ENCODE peak calls at places on chromosomes 16 and 17, in six cellular contexts. One of them, this sample, is unnamed.

GRCh38 chr17:75976175-75976848 is 2.7 kb downstream of the ACOX1 start:
- DNase-seq in kidney epithelial cell: no peak
- DNase-seq in transverse colon: no peak
- DNase-seq in right atrium auricular region: no peak
- DNase-seq in fibroblast of the aortic adventitia: peak; percentile 37
- DNase-seq in HCT116: no peak
- DNase-seq in this sample: no peak

GRCh38 chr17:28827672-28828071 is 14.9 kb downstream of the FAM222B start:
- DNase-seq in kidney epithelial cell: no peak
- DNase-seq in transverse colon: no peak
- DNase-seq in right atrium auricular region: no peak
- DNase-seq in fibroblast of the aortic adventitia: no peak
- DNase-seq in HCT116: no peak
- DNase-seq in this sample: no peak

GRCh38 chr16:528111-529011 is 849 bp downstream of the CAPN15 start:
- DNase-seq in kidney epithelial cell: no peak
- DNase-seq in transverse colon: peak; percentile 87
- DNase-seq in right atrium auricular region: peak; percentile 67
- DNase-seq in fibroblast of the aortic adventitia: peak; percentile 66
- DNase-seq in HCT116: no peak
- DNase-seq in this sample: peak; percentile 50

GRCh38 chr16:50372611-50373344 is 4.0 kb upstream of the BRD7 start:
- DNase-seq in kidney epithelial cell: no peak
- DNase-seq in transverse colon: peak; percentile 22
- DNase-seq in right atrium auricular region: no peak
- DNase-seq in fibroblast of the aortic adventitia: peak; percentile 24
- DNase-seq in HCT116: no peak
- DNase-seq in this sample: no peak

GRCh38 chr16:22635801-22636200 is 125.1 kb downstream of the NPIPB5 start:
- DNase-seq in kidney epithelial cell: no peak
- DNase-seq in transverse colon: no peak
- DNase-seq in right atrium auricular region: no peak
- DNase-seq in fibroblast of the aortic adventitia: no peak
- DNase-seq in HCT116: no peak
- DNase-seq in this sample: no peak

GRCh38 chr16:89123001-89123830 is 29.6 kb downstream of the ACSF3 start:
- DNase-seq in kidney epithelial cell: no peak
- DNase-seq in transverse colon: no peak
- DNase-seq in right atrium auricular region: no peak
- DNase-seq in fibroblast of the aortic adventitia: no peak
- DNase-seq in HCT116: no peak
- DNase-seq in this sample: peak; percentile 18

GRCh38 chr16:82761858-82762257 is 135.1 kb downstream of the CDH13 start:
- DNase-seq in kidney epithelial cell: no peak
- DNase-seq in transverse colon: no peak
- DNase-seq in right atrium auricular region: no peak
- DNase-seq in fibroblast of the aortic adventitia: peak; percentile 52
- DNase-seq in HCT116: no peak
- DNase-seq in this sample: no peak

GRCh38 chr17:70492368-70492767 is 323.0 kb downstream of the KCNJ2 start:
- DNase-seq in kidney epithelial cell: no peak
- DNase-seq in transverse colon: no peak
- DNase-seq in right atrium auricular region: no peak
- DNase-seq in fibroblast of the aortic adventitia: no peak
- DNase-seq in HCT116: no peak
- DNase-seq in this sample: no peak

GRCh38 chr16:23821875-23822688 is 13.7 kb upstream of the PRKCB start:
- DNase-seq in kidney epithelial cell: no peak
- DNase-seq in transverse colon: no peak
- DNase-seq in right atrium auricular region: no peak
- DNase-seq in fibroblast of the aortic adventitia: no peak
- DNase-seq in HCT116: no peak
- DNase-seq in this sample: no peak

GRCh38 chr16:52309761-52310416 is 237.1 kb downstream of the TOX3 start:
- DNase-seq in kidney epithelial cell: no peak
- DNase-seq in transverse colon: no peak
- DNase-seq in right atrium auricular region: no peak
- DNase-seq in fibroblast of the aortic adventitia: no peak
- DNase-seq in HCT116: no peak
- DNase-seq in this sample: no peak

GRCh38 chr17:33291248-33292183 is 1.6 kb downstream of the ASIC2 start:
- DNase-seq in kidney epithelial cell: no peak
- DNase-seq in transverse colon: peak; percentile 16
- DNase-seq in right atrium auricular region: no peak
- DNase-seq in fibroblast of the aortic adventitia: no peak
- DNase-seq in HCT116: no peak
- DNase-seq in this sample: peak; percentile 27

GRCh38 chr16:4477966-4478365 is 1.8 kb downstream of the HMOX2 start:
- DNase-seq in kidney epithelial cell: no peak
- DNase-seq in transverse colon: no peak
- DNase-seq in right atrium auricular region: no peak
- DNase-seq in fibroblast of the aortic adventitia: peak; percentile 57
- DNase-seq in HCT116: peak; percentile 45
- DNase-seq in this sample: no peak

GRCh38 chr16:84084570-84085270 is 32.0 kb downstream of the MBTPS1 start:
- DNase-seq in kidney epithelial cell: peak; percentile 44
- DNase-seq in transverse colon: peak; percentile 74
- DNase-seq in right atrium auricular region: no peak
- DNase-seq in fibroblast of the aortic adventitia: peak; percentile 59
- DNase-seq in HCT116: peak; percentile 64
- DNase-seq in this sample: peak; percentile 69

GRCh38 chr17:2023692-2024571 is 1.2 kb downstream of the RTN4RL1 start:
- DNase-seq in kidney epithelial cell: no peak
- DNase-seq in transverse colon: peak; percentile 43
- DNase-seq in right atrium auricular region: no peak
- DNase-seq in fibroblast of the aortic adventitia: peak; percentile 35
- DNase-seq in HCT116: peak; percentile 59
- DNase-seq in this sample: no peak
- TF ChIP-seq CTCF in kidney epithelial cell: no peak
- TF ChIP-seq CTCF in transverse colon: no peak
- TF ChIP-seq CTCF in right atrium auricular region: no peak
- TF ChIP-seq CTCF in fibroblast of the aortic adventitia: no peak
- TF ChIP-seq CTCF in HCT116: no peak
- TF ChIP-seq CTCF in this sample: no peak

DNA sequence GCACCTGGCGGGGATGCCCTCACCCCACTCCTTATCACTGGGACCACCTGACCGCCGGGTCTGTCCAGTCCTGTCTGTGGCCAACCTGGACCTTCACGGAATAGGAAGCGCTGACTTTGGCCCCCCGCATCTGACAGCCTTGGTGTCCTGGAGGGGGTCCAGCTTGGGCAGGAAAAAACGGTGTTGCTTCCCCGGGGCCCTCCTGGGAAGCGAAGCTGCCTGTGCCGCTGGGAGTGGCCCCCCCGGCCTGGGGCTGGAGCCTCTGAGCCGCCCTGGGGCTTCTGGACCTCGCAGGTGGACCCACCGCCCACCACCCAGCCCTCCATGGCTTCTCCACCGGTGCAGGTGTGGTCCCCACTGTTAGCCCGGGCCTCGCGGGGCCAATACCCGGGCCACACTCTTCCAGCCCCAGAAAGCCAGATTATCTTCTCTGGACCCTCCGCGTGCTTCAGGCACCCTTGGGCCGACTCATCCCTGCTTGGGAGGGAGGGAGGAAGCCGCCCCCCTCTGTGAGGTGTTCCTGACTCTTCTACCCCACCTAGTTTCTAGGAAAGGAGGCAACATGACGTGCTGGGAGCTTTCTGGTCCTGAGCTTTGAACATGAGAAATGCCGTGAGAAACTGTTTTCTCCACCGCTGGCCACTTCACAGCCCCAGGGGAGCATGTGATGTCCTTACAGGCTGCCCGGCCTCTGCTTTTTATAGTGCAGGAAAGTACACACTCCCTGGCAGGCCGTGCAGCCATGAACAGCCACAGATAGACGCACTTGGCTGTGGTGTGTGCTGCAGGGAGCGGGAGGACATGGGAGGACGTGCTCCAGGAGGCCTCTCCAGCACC is 1.1 kb downstream of the C1QTNF1 start:
- DNase-seq in kidney epithelial cell: no peak
- DNase-seq in transverse colon: peak; percentile 51
- DNase-seq in right atrium auricular region: no peak
- DNase-seq in fibroblast of the aortic adventitia: no peak
- DNase-seq in HCT116: no peak
- DNase-seq in this sample: no peak
- H3K4me3 ChIP-seq in kidney epithelial cell: peak overlapping the region; percentile 53
- H3K4me3 ChIP-seq in transverse colon: peak overlapping the region; percentile 55
- H3K4me3 ChIP-seq in right atrium auricular region: peak overlapping the region; percentile 68
- H3K4me3 ChIP-seq in fibroblast of the aortic adventitia: peak overlapping the region; percentile 73
- H3K4me3 ChIP-seq in HCT116: peak overlapping the region; percentile 61
- H3K4me3 ChIP-seq in this sample: peak overlapping the region; percentile 32

GRCh38 chr17:17730250-17730935 is 49.1 kb downstream of the RAI1 start:
- DNase-seq in kidney epithelial cell: no peak
- DNase-seq in transverse colon: no peak
- DNase-seq in right atrium auricular region: no peak
- DNase-seq in fibroblast of the aortic adventitia: no peak
- DNase-seq in HCT116: no peak
- DNase-seq in this sample: no peak

GRCh38 chr17:17732444-17732843 is 51.2 kb downstream of the RAI1 start:
- DNase-seq in kidney epithelial cell: no peak
- DNase-seq in transverse colon: no peak
- DNase-seq in right atrium auricular region: no peak
- DNase-seq in fibroblast of the aortic adventitia: no peak
- DNase-seq in HCT116: no peak
- DNase-seq in this sample: no peak

GRCh38 chr17:17728550-17729251 is 47.4 kb downstream of the RAI1 start:
- DNase-seq in kidney epithelial cell: no peak
- DNase-seq in transverse colon: peak; percentile 45
- DNase-seq in right atrium auricular region: no peak
- DNase-seq in fibroblast of the aortic adventitia: no peak
- DNase-seq in HCT116: peak; percentile 37
- DNase-seq in this sample: no peak

GRCh38 chr17:17727111-17727659 is 45.9 kb downstream of the RAI1 start:
- DNase-seq in kidney epithelial cell: no peak
- DNase-seq in transverse colon: no peak
- DNase-seq in right atrium auricular region: no peak
- DNase-seq in fibroblast of the aortic adventitia: no peak
- DNase-seq in HCT116: no peak
- DNase-seq in this sample: no peak

DNA sequence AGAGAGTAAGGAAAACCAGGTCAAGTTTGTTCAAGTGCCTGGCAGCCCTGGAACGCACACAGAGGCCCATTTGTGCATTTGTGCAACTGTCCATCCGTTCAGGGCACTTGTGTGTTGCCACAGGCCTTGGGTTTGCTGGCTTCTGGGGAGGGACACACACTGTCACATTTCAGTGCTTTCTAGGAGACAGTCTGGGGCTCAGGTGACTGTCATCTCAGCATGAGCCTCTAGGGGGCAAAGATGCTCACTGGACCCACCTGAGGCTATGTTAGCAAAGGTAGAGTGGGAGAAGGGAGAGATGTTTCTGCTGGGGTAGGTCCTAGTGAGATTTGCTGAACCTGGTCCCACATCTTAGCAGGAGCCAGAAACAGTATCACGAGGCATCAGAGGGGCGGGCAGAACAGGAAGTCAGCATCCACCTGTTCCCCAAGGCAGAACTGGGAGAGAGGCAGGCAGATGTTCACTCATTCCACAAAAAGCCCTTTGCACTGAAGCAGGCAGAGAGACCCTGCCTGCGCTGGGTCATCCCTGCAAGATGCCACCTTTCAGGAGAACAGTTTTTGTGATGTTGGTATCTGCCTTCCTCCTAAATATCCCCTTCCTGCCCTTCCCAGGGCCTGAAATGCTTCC is 48.5 kb downstream of the RAI1 start:
- DNase-seq in kidney epithelial cell: no peak
- DNase-seq in transverse colon: peak; percentile 64
- DNase-seq in right atrium auricular region: no peak
- DNase-seq in fibroblast of the aortic adventitia: no peak
- DNase-seq in HCT116: peak; percentile 19
- DNase-seq in this sample: no peak
- TF ChIP-seq CTCF in kidney epithelial cell: peak; percentile 73
- TF ChIP-seq CTCF in transverse colon: peak; percentile 55
- TF ChIP-seq CTCF in right atrium auricular region: peak; percentile 26
- TF ChIP-seq CTCF in fibroblast of the aortic adventitia: peak; percentile 62
- TF ChIP-seq CTCF in HCT116: peak; percentile 82
- TF ChIP-seq CTCF in this sample: peak; percentile 80

GRCh38 chr17:61451538-61452300 is 503 bp upstream of the TBX4 start:
- DNase-seq in kidney epithelial cell: no peak
- DNase-seq in transverse colon: no peak
- DNase-seq in right atrium auricular region: peak; percentile 52
- DNase-seq in fibroblast of the aortic adventitia: no peak
- DNase-seq in HCT116: no peak
- DNase-seq in this sample: no peak

GRCh38 chr17:61448042-61448441 is 4.2 kb upstream of the TBX4 start:
- DNase-seq in kidney epithelial cell: no peak
- DNase-seq in transverse colon: no peak
- DNase-seq in right atrium auricular region: no peak
- DNase-seq in fibroblast of the aortic adventitia: no peak
- DNase-seq in HCT116: no peak
- DNase-seq in this sample: no peak

GRCh38 chr17:61447358-61447757 is 4.9 kb upstream of the TBX4 start:
- DNase-seq in kidney epithelial cell: no peak
- DNase-seq in transverse colon: no peak
- DNase-seq in right atrium auricular region: no peak
- DNase-seq in fibroblast of the aortic adventitia: no peak
- DNase-seq in HCT116: no peak
- DNase-seq in this sample: no peak

GRCh38 chr17:61450641-61451537 is 1.3 kb upstream of the TBX4 start:
- DNase-seq in kidney epithelial cell: no peak
- DNase-seq in transverse colon: no peak
- DNase-seq in right atrium auricular region: peak; percentile 42
- DNase-seq in fibroblast of the aortic adventitia: no peak
- DNase-seq in HCT116: no peak
- DNase-seq in this sample: no peak

DNA sequence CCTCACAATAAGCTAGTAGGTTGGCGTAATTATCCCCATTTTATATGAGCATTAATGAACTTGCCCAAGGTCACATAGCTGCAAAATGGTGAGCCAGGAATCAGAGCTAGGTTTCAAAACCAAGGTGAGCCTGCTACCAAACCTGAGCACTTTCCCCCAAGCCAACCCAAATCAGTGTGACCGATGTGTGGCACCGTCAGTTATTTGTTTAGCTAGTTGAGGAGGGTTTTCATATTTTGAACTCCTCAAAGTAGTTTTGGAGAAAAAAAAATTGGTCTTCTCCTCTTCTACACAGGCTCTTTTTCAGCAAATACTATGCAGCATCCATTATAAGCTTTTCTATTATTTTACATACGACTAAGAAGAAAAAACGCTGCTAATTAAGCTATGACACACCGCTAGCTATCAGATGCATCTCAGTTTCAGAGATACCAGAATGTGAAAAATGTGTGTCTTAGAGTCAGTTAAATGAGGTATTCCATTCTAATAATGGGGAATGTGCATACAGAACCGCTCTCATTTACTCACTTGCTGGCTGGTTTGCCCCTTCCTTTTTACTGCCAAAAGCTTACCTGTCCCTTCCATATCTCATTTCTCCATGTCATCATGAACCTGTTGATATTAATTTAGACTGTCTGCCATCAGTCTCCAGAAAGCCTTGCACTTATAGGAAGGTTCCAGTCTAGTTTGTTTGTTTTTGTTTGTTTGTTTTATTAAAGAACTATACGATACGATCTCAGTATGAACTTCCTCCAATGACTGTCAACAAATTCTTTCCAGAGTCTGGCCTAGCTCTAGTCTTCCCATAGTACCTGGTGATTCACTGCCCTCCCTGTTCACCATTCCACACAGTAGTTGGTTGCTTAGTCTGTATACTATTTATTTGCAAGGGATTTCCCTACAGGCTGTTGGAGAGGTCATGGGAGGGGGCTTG is 2.2 kb upstream of the TBX4 start:
- DNase-seq in kidney epithelial cell: no peak
- DNase-seq in transverse colon: no peak
- DNase-seq in right atrium auricular region: no peak
- DNase-seq in fibroblast of the aortic adventitia: no peak
- DNase-seq in HCT116: no peak
- DNase-seq in this sample: no peak
- H3K4me3 ChIP-seq in kidney epithelial cell: no peak overlapping the region
- H3K4me3 ChIP-seq in transverse colon: no peak overlapping the region
- H3K4me3 ChIP-seq in right atrium auricular region: no peak overlapping the region
- H3K4me3 ChIP-seq in fibroblast of the aortic adventitia: no peak overlapping the region
- H3K4me3 ChIP-seq in HCT116: no peak overlapping the region
- H3K4me3 ChIP-seq in this sample: no peak overlapping the region

GRCh38 chr16:66263168-66263972 is 103.1 kb upstream of the CDH5 start:
- DNase-seq in kidney epithelial cell: no peak
- DNase-seq in transverse colon: no peak
- DNase-seq in right atrium auricular region: peak; percentile 32
- DNase-seq in fibroblast of the aortic adventitia: no peak
- DNase-seq in HCT116: no peak
- DNase-seq in this sample: no peak
- TF ChIP-seq CTCF in kidney epithelial cell: no peak
- TF ChIP-seq CTCF in transverse colon: no peak
- TF ChIP-seq CTCF in right atrium auricular region: no peak
- TF ChIP-seq CTCF in fibroblast of the aortic adventitia: no peak
- TF ChIP-seq CTCF in HCT116: no peak
- TF ChIP-seq CTCF in this sample: no peak

This sample was measured in GM06990.